ENCODE peak calls at places on chromosomes 7 and 10, in seven cellular contexts. R is lower lobe of right lung; M is putamen; J is activated effector memory CD4-positive, alpha-beta T cell treated with anti-CD3 and anti-CD28 coated beads, Interleukin-2, amount 50 U/mL, for 16 hours; W is stimulated activated CD4-positive, alpha-beta T cell treated with anti-CD3 and anti-CD28 coated beads, Interleukin-2, amount 100 ng/mL, for 24 hours; P is aorta; I is RPMI8226. G is an unnamed sample.

GRCh38 chr7:44104880-44105771 is 981 bp downstream of the AEBP1 start:
- DNase-seq in I (no peak), J (no peak), M (peak), R (no peak), W (no peak), P (peak), G (no peak)

GRCh38 chr7:68321776-68322496 is 1276.3 kb upstream of the AUTS2 start:
- DNase-seq in R (no peak), I (peak), M (no peak), P (no peak), W (no peak), J (no peak), G (no peak)

GRCh38 chr7:143938522-143939243 is 3.6 kb downstream of the OR2F2 start:
- DNase-seq in I (no peak), J (no peak), R (no peak), M (peak), P (no peak), W (no peak), G (no peak)

GRCh38 chr10:28514648-28515047 is 18.3 kb upstream of the WAC start:
- DNase-seq in P (no peak), R (no peak), W (no peak), M (no peak), I (no peak), J (no peak), G (no peak)

GRCh38 chr10:49761789-49762565 is at the start of gene OGDHL:
- DNase-seq in R (no peak), J (peak), I (peak), W (peak), M (peak), P (peak), G (peak)

GRCh38 chr7:36367561-36367889 is 22.1 kb upstream of the ANLN start:
- DNase-seq in I (no peak), M (no peak), J (no peak), R (no peak), P (no peak), W (no peak), G (no peak)

GRCh38 chr7:43303740-43304241 is 191.3 kb downstream of the HECW1 start:
- DNase-seq in P (no peak), R (no peak), J (peak), M (peak), I (no peak), W (peak), G (no peak)

GRCh38 chr7:46414946-46415345 is 493.9 kb upstream of the IGFBP3 start:
- DNase-seq in M (no peak), I (no peak), P (no peak), J (no peak), R (no peak), W (no peak), G (no peak)

GRCh38 chr10:127133672-127134500 is 62.5 kb downstream of the INSYN2A start:
- DNase-seq in I (no peak), W (no peak), J (no peak), M (no peak), P (no peak), R (no peak), G (no peak)

GRCh38 chr10:25047902-25048301 is 31.5 kb downstream of the THNSL1 start:
- DNase-seq in W (no peak), I (no peak), P (no peak), J (no peak), R (no peak), M (no peak), G (no peak)